ENCODE peak calls at places on chromosome 1, in ten cellular contexts. One of them, this sample, is unnamed.
A peak's percentile ranks its signal among the peaks of the same experiment; 100 is the strongest.

GRCh38 chr1:160778976-160779375 is 17.0 kb upstream of the LY9 start:
- DNase-seq in lung microvascular endothelial cell: no peak
- DNase-seq in NCI-H524 treated with DMSO at 0.1 percent for 48 hours: no peak
- DNase-seq in glomerular endothelial cell: no peak
- DNase-seq in tibial nerve: no peak
- DNase-seq in GM04504: no peak
- DNase-seq in T-helper 2 cell: no peak
- DNase-seq in HAP-1: no peak
- DNase-seq in PC-9: no peak
- DNase-seq in anterior cingulate cortex: no peak
- DNase-seq in this sample: no peak

GRCh38 chr1:29540801-29541357 is 304.6 kb downstream of the PTPRU start:
- DNase-seq in glomerular endothelial cell: no peak
- DNase-seq in lung microvascular endothelial cell: no peak
- DNase-seq in T-helper 2 cell: no peak
- DNase-seq in anterior cingulate cortex: no peak
- DNase-seq in PC-9: no peak
- DNase-seq in GM04504: no peak
- DNase-seq in NCI-H524 treated with DMSO at 0.1 percent for 48 hours: no peak
- DNase-seq in HAP-1: no peak
- DNase-seq in tibial nerve: no peak
- DNase-seq in this sample: no peak

GRCh38 chr1:163231385-163231784 is 28.7 kb upstream of the RGS5 start:
- DNase-seq in T-helper 2 cell: no peak
- DNase-seq in tibial nerve: no peak
- DNase-seq in PC-9: no peak
- DNase-seq in GM04504: peak; percentile 18
- DNase-seq in glomerular endothelial cell: no peak
- DNase-seq in NCI-H524 treated with DMSO at 0.1 percent for 48 hours: no peak
- DNase-seq in anterior cingulate cortex: no peak
- DNase-seq in lung microvascular endothelial cell: no peak
- DNase-seq in HAP-1: no peak
- DNase-seq in this sample: no peak

GRCh38 chr1:183272390-183272801 is 86.3 kb downstream of the LAMC2 start:
- DNase-seq in GM04504: peak; percentile 82
- DNase-seq in tibial nerve: no peak
- DNase-seq in anterior cingulate cortex: no peak
- DNase-seq in PC-9: peak; percentile 85
- DNase-seq in T-helper 2 cell: no peak
- DNase-seq in lung microvascular endothelial cell: peak; percentile 57
- DNase-seq in glomerular endothelial cell: no peak
- DNase-seq in HAP-1: no peak
- DNase-seq in NCI-H524 treated with DMSO at 0.1 percent for 48 hours: no peak
- DNase-seq in this sample: no peak

GRCh38 chr1:180170569-180170968 is 15.9 kb downstream of the QSOX1 start:
- DNase-seq in tibial nerve: no peak
- DNase-seq in lung microvascular endothelial cell: peak; percentile 60
- DNase-seq in NCI-H524 treated with DMSO at 0.1 percent for 48 hours: no peak
- DNase-seq in glomerular endothelial cell: no peak
- DNase-seq in GM04504: no peak
- DNase-seq in PC-9: peak; percentile 94
- DNase-seq in anterior cingulate cortex: no peak
- DNase-seq in HAP-1: no peak
- DNase-seq in T-helper 2 cell: no peak
- DNase-seq in this sample: no peak

GRCh38 chr1:52727114-52727586 is 897 bp downstream of the ZYG11B start:
- DNase-seq in glomerular endothelial cell: no peak
- DNase-seq in HAP-1: peak; percentile 40
- DNase-seq in T-helper 2 cell: no peak
- DNase-seq in PC-9: no peak
- DNase-seq in anterior cingulate cortex: no peak
- DNase-seq in GM04504: no peak
- DNase-seq in lung microvascular endothelial cell: peak; percentile 15
- DNase-seq in NCI-H524 treated with DMSO at 0.1 percent for 48 hours: no peak
- DNase-seq in tibial nerve: no peak
- DNase-seq in this sample: no peak

GRCh38 chr1:197915797-197916686 is 1.1 kb upstream of the LHX9 start:
- DNase-seq in T-helper 2 cell: no peak
- DNase-seq in anterior cingulate cortex: no peak
- DNase-seq in PC-9: peak; percentile 64
- DNase-seq in NCI-H524 treated with DMSO at 0.1 percent for 48 hours: peak; percentile 40
- DNase-seq in HAP-1: peak; percentile 93
- DNase-seq in glomerular endothelial cell: no peak
- DNase-seq in lung microvascular endothelial cell: peak; percentile 55
- DNase-seq in GM04504: peak; percentile 55
- DNase-seq in tibial nerve: no peak
- DNase-seq in this sample: peak; percentile 53

GRCh38 chr1:159821171-159821867 is 5.4 kb upstream of the SLAMF8 start:
- DNase-seq in lung microvascular endothelial cell: no peak
- DNase-seq in glomerular endothelial cell: no peak
- DNase-seq in tibial nerve: no peak
- DNase-seq in anterior cingulate cortex: no peak
- DNase-seq in T-helper 2 cell: no peak
- DNase-seq in GM04504: no peak
- DNase-seq in NCI-H524 treated with DMSO at 0.1 percent for 48 hours: peak; percentile 22
- DNase-seq in PC-9: no peak
- DNase-seq in HAP-1: peak; percentile 11
- DNase-seq in this sample: no peak

GRCh38 chr1:171484760-171485374 is 463 bp upstream of the PRRC2C start:
- DNase-seq in GM04504: no peak
- DNase-seq in T-helper 2 cell: no peak
- DNase-seq in anterior cingulate cortex: no peak
- DNase-seq in tibial nerve: no peak
- DNase-seq in lung microvascular endothelial cell: no peak
- DNase-seq in NCI-H524 treated with DMSO at 0.1 percent for 48 hours: no peak
- DNase-seq in glomerular endothelial cell: no peak
- DNase-seq in PC-9: no peak
- DNase-seq in HAP-1: no peak
- DNase-seq in this sample: no peak

GRCh38 chr1:97906567-97907228 is 14.1 kb downstream of the DPYD start:
- DNase-seq in anterior cingulate cortex: no peak
- DNase-seq in PC-9: peak; percentile 52
- DNase-seq in tibial nerve: no peak
- DNase-seq in GM04504: peak; percentile 71
- DNase-seq in HAP-1: no peak
- DNase-seq in NCI-H524 treated with DMSO at 0.1 percent for 48 hours: no peak
- DNase-seq in lung microvascular endothelial cell: peak; percentile 85
- DNase-seq in T-helper 2 cell: no peak
- DNase-seq in glomerular endothelial cell: peak; percentile 78
- DNase-seq in this sample: no peak

GRCh38 chr1:44249543-44249942 is 36.3 kb downstream of the DMAP1 start:
- DNase-seq in GM04504: no peak
- DNase-seq in glomerular endothelial cell: no peak
- DNase-seq in NCI-H524 treated with DMSO at 0.1 percent for 48 hours: no peak
- DNase-seq in lung microvascular endothelial cell: no peak
- DNase-seq in tibial nerve: no peak
- DNase-seq in PC-9: no peak
- DNase-seq in anterior cingulate cortex: no peak
- DNase-seq in T-helper 2 cell: no peak
- DNase-seq in HAP-1: peak; percentile 68
- DNase-seq in this sample: no peak

GRCh38 chr1:47972864-47973437 is 24.2 kb downstream of the TRABD2B start:
- DNase-seq in T-helper 2 cell: no peak
- DNase-seq in tibial nerve: no peak
- DNase-seq in NCI-H524 treated with DMSO at 0.1 percent for 48 hours: no peak
- DNase-seq in HAP-1: peak; percentile 21
- DNase-seq in lung microvascular endothelial cell: no peak
- DNase-seq in PC-9: no peak
- DNase-seq in anterior cingulate cortex: no peak
- DNase-seq in GM04504: no peak
- DNase-seq in glomerular endothelial cell: no peak
- DNase-seq in this sample: no peak

GRCh38 chr1:157691285-157691920 is 9.2 kb downstream of the FCRL3 start:
- DNase-seq in glomerular endothelial cell: no peak
- DNase-seq in GM04504: no peak
- DNase-seq in NCI-H524 treated with DMSO at 0.1 percent for 48 hours: no peak
- DNase-seq in anterior cingulate cortex: no peak
- DNase-seq in PC-9: no peak
- DNase-seq in tibial nerve: no peak
- DNase-seq in HAP-1: peak; percentile 11
- DNase-seq in lung microvascular endothelial cell: peak; percentile 47
- DNase-seq in T-helper 2 cell: no peak
- DNase-seq in this sample: peak; percentile 21

GRCh38 chr1:236089046-236089773 is 24.3 kb upstream of the NID1 start:
- DNase-seq in anterior cingulate cortex: no peak
- DNase-seq in T-helper 2 cell: no peak
- DNase-seq in HAP-1: no peak
- DNase-seq in lung microvascular endothelial cell: no peak
- DNase-seq in NCI-H524 treated with DMSO at 0.1 percent for 48 hours: no peak
- DNase-seq in PC-9: no peak
- DNase-seq in tibial nerve: no peak
- DNase-seq in glomerular endothelial cell: no peak
- DNase-seq in GM04504: no peak
- DNase-seq in this sample: no peak

GRCh38 chr1:153633161-153633746 is 612 bp upstream of the CHTOP start:
- DNase-seq in NCI-H524 treated with DMSO at 0.1 percent for 48 hours: no peak
- DNase-seq in anterior cingulate cortex: no peak
- DNase-seq in tibial nerve: no peak
- DNase-seq in glomerular endothelial cell: no peak
- DNase-seq in T-helper 2 cell: no peak
- DNase-seq in PC-9: no peak
- DNase-seq in GM04504: no peak
- DNase-seq in lung microvascular endothelial cell: no peak
- DNase-seq in HAP-1: no peak
- DNase-seq in this sample: no peak

GRCh38 chr1:235325139-235325538 is 2.8 kb downstream of the ARID4B start:
- DNase-seq in T-helper 2 cell: no peak
- DNase-seq in NCI-H524 treated with DMSO at 0.1 percent for 48 hours: no peak
- DNase-seq in GM04504: no peak
- DNase-seq in glomerular endothelial cell: no peak
- DNase-seq in PC-9: no peak
- DNase-seq in tibial nerve: no peak
- DNase-seq in HAP-1: no peak
- DNase-seq in lung microvascular endothelial cell: no peak
- DNase-seq in anterior cingulate cortex: no peak
- DNase-seq in this sample: no peak

GRCh38 chr1:196088551-196088950 is 519.7 kb downstream of the KCNT2 start:
- DNase-seq in HAP-1: no peak
- DNase-seq in glomerular endothelial cell: no peak
- DNase-seq in lung microvascular endothelial cell: no peak
- DNase-seq in T-helper 2 cell: no peak
- DNase-seq in tibial nerve: no peak
- DNase-seq in GM04504: no peak
- DNase-seq in NCI-H524 treated with DMSO at 0.1 percent for 48 hours: no peak
- DNase-seq in anterior cingulate cortex: no peak
- DNase-seq in PC-9: no peak
- DNase-seq in this sample: no peak

GRCh38 chr1:69076631-69077030 is 491.1 kb upstream of the LRRC7 start:
- DNase-seq in GM04504: no peak
- DNase-seq in glomerular endothelial cell: no peak
- DNase-seq in T-helper 2 cell: no peak
- DNase-seq in anterior cingulate cortex: no peak
- DNase-seq in HAP-1: peak; percentile 48
- DNase-seq in lung microvascular endothelial cell: no peak
- DNase-seq in PC-9: no peak
- DNase-seq in tibial nerve: no peak
- DNase-seq in NCI-H524 treated with DMSO at 0.1 percent for 48 hours: no peak
- DNase-seq in this sample: no peak

GRCh38 chr1:108050134-108050533 is 85.2 kb upstream of the VAV3 start:
- DNase-seq in anterior cingulate cortex: no peak
- DNase-seq in T-helper 2 cell: no peak
- DNase-seq in lung microvascular endothelial cell: peak; percentile 47
- DNase-seq in tibial nerve: peak; percentile 17
- DNase-seq in HAP-1: no peak
- DNase-seq in GM04504: no peak
- DNase-seq in NCI-H524 treated with DMSO at 0.1 percent for 48 hours: no peak
- DNase-seq in PC-9: no peak
- DNase-seq in glomerular endothelial cell: no peak
- DNase-seq in this sample: no peak

GRCh38 chr1:117606608-117607261 is 887 bp downstream of the TENT5C start:
- DNase-seq in T-helper 2 cell: peak; percentile 40
- DNase-seq in anterior cingulate cortex: no peak
- DNase-seq in PC-9: peak; percentile 59
- DNase-seq in HAP-1: peak; percentile 44
- DNase-seq in lung microvascular endothelial cell: peak; percentile 23
- DNase-seq in tibial nerve: peak; percentile 37
- DNase-seq in NCI-H524 treated with DMSO at 0.1 percent for 48 hours: no peak
- DNase-seq in GM04504: no peak
- DNase-seq in glomerular endothelial cell: no peak
- DNase-seq in this sample: no peak

GRCh38 chr1:230986976-230987375 is 8.1 kb downstream of the ARV1 start:
- DNase-seq in tibial nerve: no peak
- DNase-seq in anterior cingulate cortex: no peak
- DNase-seq in NCI-H524 treated with DMSO at 0.1 percent for 48 hours: no peak
- DNase-seq in glomerular endothelial cell: no peak
- DNase-seq in T-helper 2 cell: no peak
- DNase-seq in GM04504: peak; percentile 78
- DNase-seq in HAP-1: no peak
- DNase-seq in lung microvascular endothelial cell: peak; percentile 87
- DNase-seq in PC-9: no peak
- DNase-seq in this sample: no peak

GRCh38 chr1:17009706-17010105 is 2.0 kb downstream of the ATP13A2 start:
- DNase-seq in HAP-1: no peak
- DNase-seq in lung microvascular endothelial cell: peak; percentile 30
- DNase-seq in tibial nerve: no peak
- DNase-seq in GM04504: no peak
- DNase-seq in glomerular endothelial cell: no peak
- DNase-seq in PC-9: peak; percentile 68
- DNase-seq in NCI-H524 treated with DMSO at 0.1 percent for 48 hours: no peak
- DNase-seq in T-helper 2 cell: no peak
- DNase-seq in anterior cingulate cortex: no peak
- DNase-seq in this sample: no peak

GRCh38 chr1:227922501-227923352 is 25.0 kb downstream of the WNT9A start:
- DNase-seq in NCI-H524 treated with DMSO at 0.1 percent for 48 hours: no peak
- DNase-seq in lung microvascular endothelial cell: no peak
- DNase-seq in GM04504: no peak
- DNase-seq in HAP-1: no peak
- DNase-seq in anterior cingulate cortex: no peak
- DNase-seq in PC-9: no peak
- DNase-seq in glomerular endothelial cell: no peak
- DNase-seq in T-helper 2 cell: no peak
- DNase-seq in tibial nerve: no peak
- DNase-seq in this sample: no peak

GRCh38 chr1:109201123-109201703 is 12.5 kb upstream of the SARS1 start:
- DNase-seq in tibial nerve: no peak
- DNase-seq in GM04504: peak; percentile 60
- DNase-seq in lung microvascular endothelial cell: peak; percentile 55
- DNase-seq in PC-9: peak; percentile 70
- DNase-seq in NCI-H524 treated with DMSO at 0.1 percent for 48 hours: no peak
- DNase-seq in T-helper 2 cell: no peak
- DNase-seq in HAP-1: peak; percentile 88
- DNase-seq in anterior cingulate cortex: no peak
- DNase-seq in glomerular endothelial cell: no peak
- DNase-seq in this sample: no peak

GRCh38 chr1:18890704-18891103 is 11.7 kb downstream of the ALDH4A1 start:
- DNase-seq in HAP-1: no peak
- DNase-seq in PC-9: no peak
- DNase-seq in GM04504: peak; percentile 35
- DNase-seq in glomerular endothelial cell: no peak
- DNase-seq in tibial nerve: peak; percentile 14
- DNase-seq in T-helper 2 cell: no peak
- DNase-seq in anterior cingulate cortex: no peak
- DNase-seq in NCI-H524 treated with DMSO at 0.1 percent for 48 hours: no peak
- DNase-seq in lung microvascular endothelial cell: no peak
- DNase-seq in this sample: no peak

GRCh38 chr1:5872886-5873285 is 119.3 kb downstream of the NPHP4 start:
- DNase-seq in NCI-H524 treated with DMSO at 0.1 percent for 48 hours: no peak
- DNase-seq in lung microvascular endothelial cell: no peak
- DNase-seq in PC-9: no peak
- DNase-seq in T-helper 2 cell: no peak
- DNase-seq in anterior cingulate cortex: no peak
- DNase-seq in HAP-1: no peak
- DNase-seq in tibial nerve: no peak
- DNase-seq in GM04504: no peak
- DNase-seq in glomerular endothelial cell: no peak
- DNase-seq in this sample: no peak

GRCh38 chr1:222124602-222125001 is 382.7 kb upstream of the DUSP10 start:
- DNase-seq in T-helper 2 cell: no peak
- DNase-seq in NCI-H524 treated with DMSO at 0.1 percent for 48 hours: peak; percentile 66
- DNase-seq in lung microvascular endothelial cell: no peak
- DNase-seq in tibial nerve: no peak
- DNase-seq in HAP-1: no peak
- DNase-seq in glomerular endothelial cell: no peak
- DNase-seq in PC-9: no peak
- DNase-seq in anterior cingulate cortex: no peak
- DNase-seq in GM04504: no peak
- DNase-seq in this sample: no peak

GRCh38 chr1:152954436-152954835 is 7.4 kb downstream of the SPRR5 start:
- DNase-seq in NCI-H524 treated with DMSO at 0.1 percent for 48 hours: no peak
- DNase-seq in GM04504: no peak
- DNase-seq in HAP-1: no peak
- DNase-seq in glomerular endothelial cell: no peak
- DNase-seq in tibial nerve: no peak
- DNase-seq in anterior cingulate cortex: no peak
- DNase-seq in T-helper 2 cell: no peak
- DNase-seq in lung microvascular endothelial cell: no peak
- DNase-seq in PC-9: peak; percentile 93
- DNase-seq in this sample: no peak

This sample was measured in HCT116.